ENCODE peak calls at places on chromosomes 12 and 14, in nine cellular contexts. Q is K562; Y is mammary epithelial cell; P is CD8-positive, alpha-beta T cell; D is Karpas-422; X is ascending aorta; H is stomach; J is cardiac muscle cell; Z is hepatocyte. B is an unnamed sample. For H3K4me1 and H3K9me3, the result is how much of the 10 kb centered on the place peaks cover.

GRCh38 chr12:63802012-63802608 is 22.4 kb downstream of the RXYLT1 start:
- DNase-seq in Q (no peak), D (peak), Z (peak), Y (peak), P (no peak), X (no peak), H (no peak), J (peak), B (peak)

GRCh38 chr12:65500121-65500846 is 221.8 kb downstream of the MSRB3 start:
- DNase-seq in J (peak), X (no peak), P (no peak), Y (peak), Z (no peak), Q (no peak), H (no peak), D (no peak), B (peak)

GRCh38 chr12:78959556-78959955 is 95.0 kb downstream of the SYT1 start:
- DNase-seq in D (no peak), H (no peak), J (peak), Q (no peak), Z (no peak), P (no peak), X (no peak), Y (no peak), B (no peak)

GRCh38 chr14:22099942-22100763 is 426.5 kb upstream of the OR4E1 start:
- DNase-seq in Y (peak), Q (peak), D (peak), P (peak), H (peak), X (peak), Z (peak), J (peak), B (peak)

GRCh38 chr12:42846782-42847181 is 257.2 kb upstream of the PRICKLE1 start:
- DNase-seq in X (no peak), Y (peak), D (no peak), P (no peak), Q (no peak), Z (peak), J (peak), H (no peak), B (no peak)

GRCh38 chr14:21589317-21589716 is 9.4 kb upstream of the OR10G3 start:
- DNase-seq in P (no peak), Y (peak), Z (peak), H (no peak), X (no peak), D (no peak), Q (no peak), J (no peak), B (no peak)

GRCh38 chr12:52063081-52063985 is 6.4 kb upstream of the ATG101 start:
- DNase-seq in X (no peak), P (no peak), J (no peak), Z (no peak), D (no peak), H (no peak), Y (no peak), Q (peak), B (no peak)

GRCh38 chr12:57175428-57176138 is 28.2 kb upstream of the LRP1-AS start:
- DNase-seq in H (peak), D (peak), P (no peak), J (peak), Z (peak), X (peak), Y (peak), Q (peak), B (peak)

GRCh38 chr12:55694188-55694515 is 13.6 kb downstream of the ITGA7 start:
- DNase-seq in H (no peak), X (no peak), Y (no peak), P (no peak), J (no peak), Z (no peak), D (no peak), Q (no peak), B (no peak)

GRCh38 chr12:12172106-12172511 is 94.7 kb downstream of the LRP6 start:
- DNase-seq in X (no peak), J (peak), H (no peak), D (no peak), Z (peak), Y (peak), Q (no peak), P (no peak), B (peak)

GRCh38 chr14:92341791-92342190 is 18.8 kb downstream of the SLC24A4 start:
- DNase-seq in H (no peak), Y (no peak), J (no peak), Q (no peak), Z (no peak), D (no peak), X (no peak), P (no peak), B (no peak)

GRCh38 chr14:52789118-52789517 is 2.3 kb downstream of the GNPNAT1 start:
- DNase-seq in Z (no peak), J (no peak), X (no peak), P (no peak), D (peak), Q (no peak), Y (no peak), H (no peak), B (no peak)

GRCh38 chr14:52790756-52791203 is 627 bp downstream of the GNPNAT1 start:
- DNase-seq in Q (no peak), H (no peak), Y (peak), Z (no peak), X (no peak), P (no peak), J (no peak), D (peak), B (no peak)

GRCh38 chr14:52791204-52792096 is at the start of gene GNPNAT1:
- DNase-seq in P (peak), H (peak), D (peak), Q (peak), Y (peak), Z (peak), J (peak), X (peak), B (peak)

GRCh38 chr14:52792097-52792415 is 649 bp upstream of the GNPNAT1 start:
- DNase-seq in X (no peak), Z (no peak), D (no peak), Q (no peak), H (no peak), J (no peak), P (no peak), Y (no peak), B (no peak)

GRCh38 chr14:52790011-52790755 is 1.2 kb downstream of the GNPNAT1 start:
- DNase-seq in D (peak), J (no peak), Y (no peak), X (no peak), H (no peak), Z (no peak), P (no peak), Q (no peak), B (peak)
- H3K27ac ChIP-seq in D (no peak), J (no peak), Y (peak), X (no peak), H (peak), Z (peak), P (no peak), Q (peak), B (peak)

GRCh38 chr14:99996951-99997571 is 68.2 kb upstream of the EVL start:
- DNase-seq in Z (no peak), P (no peak), Q (no peak), J (no peak), D (no peak), Y (peak), H (no peak), X (no peak), B (no peak)

GRCh38 chr14:99991306-99991705 is 73.9 kb upstream of the EVL start:
- DNase-seq in Q (no peak), Y (no peak), P (no peak), J (no peak), X (no peak), D (no peak), H (no peak), Z (no peak), B (no peak)

GRCh38 chr14:99990268-99991170 is 74.7 kb upstream of the EVL start:
- DNase-seq in Z (no peak), P (no peak), J (no peak), Q (no peak), X (no peak), H (no peak), D (no peak), Y (no peak), B (no peak)

GRCh38 chr14:99995700-99996356 is 69.4 kb upstream of the EVL start:
- DNase-seq in Z (peak), J (peak), H (peak), X (peak), D (peak), Q (peak), Y (peak), P (peak), B (peak)
- H3K4me1 ChIP-seq in Z (under half), J (under half), H (under half), X (under half), D (under half), Q (under half), Y (under half), P (under half), B (under half)

GRCh38 chr12:126144603-126145002 is 1079.4 kb downstream of the AACS start:
- DNase-seq in X (no peak), Y (no peak), P (no peak), J (no peak), D (no peak), Z (no peak), H (no peak), Q (no peak), B (no peak)

DNA sequence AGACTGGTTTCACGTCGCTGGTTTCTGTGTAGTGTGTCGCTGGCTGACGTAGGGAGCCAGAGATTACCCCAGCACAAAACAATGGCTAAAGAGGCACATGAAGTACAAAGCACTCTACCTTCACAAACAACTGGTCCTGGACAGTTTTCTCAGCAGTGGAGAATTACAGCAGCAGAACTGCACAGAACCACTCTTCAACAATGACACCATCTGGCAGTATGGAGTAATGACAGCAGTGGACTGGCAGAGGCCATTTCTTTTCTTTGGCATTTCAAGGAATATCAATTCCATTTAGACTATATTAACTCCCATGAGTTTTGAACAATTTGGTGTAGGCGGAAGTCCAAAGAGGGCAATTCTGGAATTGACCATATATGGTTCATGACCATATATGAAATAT is 1074.1 kb downstream of the AACS start:
- DNase-seq in X (no peak), J (no peak), D (no peak), H (no peak), P (no peak), Y (no peak), Q (peak), Z (no peak), B (no peak)
- H3K9me3 ChIP-seq in X (under half), J (under half), D (under half), H (half or more), P (under half), Y (under half), Q (under half), Z (under half), B (under half)

GRCh38 chr12:124412646-124413015 is 117.7 kb downstream of the RFLNA start:
- DNase-seq in Z (no peak), X (no peak), Q (no peak), P (no peak), Y (no peak), D (no peak), J (no peak), H (no peak), B (no peak)

GRCh38 chr12:124415064-124415463 is 120.2 kb downstream of the RFLNA start:
- DNase-seq in Y (no peak), H (no peak), Q (no peak), J (no peak), Z (no peak), X (no peak), D (no peak), P (no peak), B (no peak)

GRCh38 chr12:124411953-124412645 is 117.2 kb downstream of the RFLNA start:
- DNase-seq in D (no peak), Y (no peak), X (no peak), Z (no peak), Q (no peak), P (no peak), J (no peak), H (no peak), B (no peak)

GRCh38 chr12:124413915-124414314 is 119.0 kb downstream of the RFLNA start:
- DNase-seq in X (no peak), Z (no peak), P (no peak), Q (no peak), H (no peak), Y (no peak), D (no peak), J (no peak), B (no peak)

GRCh38 chr12:124413401-124413800 is 118.5 kb downstream of the RFLNA start:
- DNase-seq in Z (no peak), D (no peak), J (no peak), Q (no peak), P (no peak), X (no peak), Y (no peak), H (no peak), B (no peak)
- H3K27ac ChIP-seq in Z (no peak), D (no peak), J (no peak), Q (no peak), P (no peak), X (no peak), Y (no peak), H (peak), B (no peak)

B was measured in SJCRH30.